ENCODE peak calls at places on chromosome 1, in ten cellular contexts. F, B, P, E, G, L, M, J, T and N are unnamed samples.

GRCh38 chr1:162144853-162145252 is 75.4 kb downstream of the NOS1AP start:
- DNase-seq in E (no peak), J (no peak), P (no peak), G (no peak), L (no peak), M (no peak), F (no peak), B (no peak), T (no peak), N (no peak)

GRCh38 chr1:76254165-76255043 is 179.9 kb downstream of the ST6GALNAC3 start:
- DNase-seq in P (no peak), M (no peak), G (no peak), T (peak; percentile 99), B (peak; percentile 51), E (peak; percentile 30), L (no peak), F (no peak), J (peak; percentile 25), N (no peak)

GRCh38 chr1:157460381-157460780 is 91.9 kb downstream of the FCRL5 start:
- DNase-seq in M (no peak), G (no peak), P (no peak), F (no peak), J (no peak), B (no peak), E (no peak), L (no peak), T (no peak), N (no peak)

GRCh38 chr1:30125024-30125423 is 598.4 kb downstream of the MATN1 start:
- DNase-seq in F (no peak), P (no peak), E (no peak), T (no peak), L (no peak), B (no peak), M (no peak), J (no peak), G (no peak), N (no peak)

GRCh38 chr1:54499097-54500029 is 48.7 kb upstream of the ACOT11 start:
- DNase-seq in F (peak; percentile 65), E (no peak), T (peak; percentile 43), L (peak; percentile 57), G (no peak), M (peak; percentile 74), B (peak; percentile 60), J (peak; percentile 15), P (no peak), N (no peak)

GRCh38 chr1:217907504-217907903 is 276.4 kb downstream of the SPATA17 start:
- DNase-seq in P (no peak), T (no peak), B (peak; percentile 16), J (no peak), M (no peak), G (no peak), F (no peak), L (no peak), E (peak; percentile 24), N (no peak)

GRCh38 chr1:54711536-54711935 is 4.1 kb upstream of the TTC4 start:
- DNase-seq in M (no peak), L (no peak), P (no peak), B (no peak), T (no peak), G (no peak), J (no peak), F (no peak), E (no peak), N (no peak)

GRCh38 chr1:66346873-66347272 is 187.1 kb upstream of the SGIP1 start:
- DNase-seq in E (no peak), F (no peak), L (no peak), J (no peak), T (no peak), P (no peak), M (no peak), G (no peak), B (no peak), N (no peak)

GRCh38 chr1:29282135-29282923 is 46.0 kb downstream of the PTPRU start:
- DNase-seq in L (no peak), T (no peak), F (no peak), B (no peak), E (no peak), G (no peak), J (no peak), P (no peak), M (no peak), N (peak; percentile 70)

GRCh38 chr1:110963666-110964399 is at the start of gene LRIF1:
- DNase-seq in P (peak; percentile 100), E (peak; percentile 94), B (peak; percentile 100), F (peak; percentile 100), J (peak; percentile 96), L (peak; percentile 94), T (peak; percentile 100), G (peak; percentile 99), M (peak; percentile 97), N (peak; percentile 21)

GRCh38 chr1:208159542-208160258 is 84.5 kb downstream of the PLXNA2 start:
- DNase-seq in E (no peak), M (peak; percentile 68), P (no peak), B (peak; percentile 92), G (no peak), L (peak; percentile 59), J (no peak), T (peak; percentile 41), F (no peak), N (no peak)

GRCh38 chr1:3081171-3081683 is 12.2 kb downstream of the PRDM16 start:
- DNase-seq in E (no peak), T (no peak), J (no peak), G (no peak), L (no peak), F (no peak), B (no peak), P (no peak), M (no peak), N (no peak)

GRCh38 chr1:107496002-107496401 is 355.2 kb downstream of the NTNG1 start:
- DNase-seq in F (no peak), M (no peak), L (no peak), E (no peak), G (no peak), B (no peak), T (no peak), P (no peak), J (peak; percentile 15), N (no peak)